ENCODE peak calls at places on chromosomes 1 and 21, in ten cellular contexts. A is OCI-LY7; U is BJ; Z is stomach; R is CD8-positive, alpha-beta memory T cell; F is left lung; B is GM06990; T is cardiac muscle cell; E is psoas muscle; S is right lobe of liver. Q is an unnamed sample. For H3K36me3, the result is how much of the 10 kb centered on the place peaks cover.

GRCh38 chr1:183165456-183165855 is 20.6 kb upstream of the LAMC2 start:
- DNase-seq in A (no peak), Z (no peak), B (no peak), F (no peak), E (no peak), S (no peak), U (no peak), R (no peak), T (no peak), Q (no peak)

GRCh38 chr1:186715887-186716809 is 35.9 kb upstream of the PTGS2 start:
- DNase-seq in A (no peak), R (no peak), T (no peak), B (no peak), F (no peak), Z (no peak), E (no peak), U (peak), S (no peak), Q (no peak)

GRCh38 chr21:34092241-34092921 is 19.0 kb downstream of the MRPS6 start:
- DNase-seq in R (no peak), Z (no peak), E (no peak), A (no peak), U (no peak), F (no peak), S (no peak), T (no peak), B (no peak), Q (no peak)

GRCh38 chr1:199774433-199775089 is 252.9 kb upstream of the NR5A2 start:
- DNase-seq in T (no peak), F (no peak), S (no peak), B (no peak), U (no peak), E (no peak), R (no peak), Z (no peak), A (no peak), Q (no peak)

GRCh38 chr1:213284626-213285025 is 233.6 kb downstream of the RPS6KC1 start:
- DNase-seq in T (peak), B (no peak), F (no peak), A (no peak), S (no peak), R (no peak), E (no peak), U (peak), Z (no peak), Q (no peak)

GRCh38 chr1:43853161-43853921 is 80.3 kb upstream of the ARTN start:
- DNase-seq in F (peak), B (peak), T (peak), E (peak), A (peak), U (no peak), Z (peak), S (no peak), R (peak), Q (no peak)

GRCh38 chr1:1925437-1926345 is 6.6 kb upstream of the TMEM52 start:
- DNase-seq in R (no peak), S (no peak), A (no peak), F (no peak), Z (no peak), B (no peak), U (no peak), E (peak), T (no peak), Q (no peak)

GRCh38 chr1:58035523-58035922 is 511.0 kb downstream of the OMA1 start:
- DNase-seq in B (no peak), E (no peak), F (no peak), R (no peak), A (no peak), Z (no peak), S (no peak), U (no peak), T (peak), Q (no peak)

GRCh38 chr21:34020005-34020847 is 53.2 kb upstream of the MRPS6 start:
- DNase-seq in F (no peak), B (peak), E (no peak), U (no peak), S (no peak), R (no peak), Z (no peak), A (peak), T (no peak), Q (no peak)

GRCh38 chr1:210437111-210437510 is 108.4 kb downstream of the HHAT start:
- DNase-seq in E (no peak), F (no peak), T (no peak), R (no peak), B (no peak), A (no peak), Z (no peak), U (no peak), S (no peak), Q (no peak)

GRCh38 chr21:16320110-16320509 is 590.3 kb downstream of the USP25 start:
- DNase-seq in A (no peak), U (no peak), S (no peak), Z (no peak), R (no peak), F (no peak), E (no peak), B (no peak), T (no peak), Q (no peak)
- H3K36me3 ChIP-seq in A (under half), U (under half), S (under half), Z (under half), R (under half), F (under half), E (under half), B (under half), T (under half), Q (under half)

GRCh38 chr1:166627583-166627982 is 211.7 kb upstream of the POGK start:
- DNase-seq in E (no peak), Z (no peak), T (no peak), U (no peak), S (no peak), R (no peak), A (no peak), F (no peak), B (no peak), Q (no peak)

GRCh38 chr1:166626711-166627110 is 212.6 kb upstream of the POGK start:
- DNase-seq in B (no peak), S (no peak), Z (no peak), A (no peak), E (no peak), U (no peak), R (no peak), T (no peak), F (no peak), Q (no peak)

GRCh38 chr1:166628259-166628658 is 211.0 kb upstream of the POGK start:
- DNase-seq in R (no peak), T (no peak), Z (no peak), S (no peak), F (no peak), U (no peak), A (no peak), B (no peak), E (no peak), Q (no peak)
- H3K36me3 ChIP-seq in R (under half), T (under half), Z (under half), S (under half), F (under half), U (under half), A (under half), B (under half), E (under half), Q (under half)

DNA sequence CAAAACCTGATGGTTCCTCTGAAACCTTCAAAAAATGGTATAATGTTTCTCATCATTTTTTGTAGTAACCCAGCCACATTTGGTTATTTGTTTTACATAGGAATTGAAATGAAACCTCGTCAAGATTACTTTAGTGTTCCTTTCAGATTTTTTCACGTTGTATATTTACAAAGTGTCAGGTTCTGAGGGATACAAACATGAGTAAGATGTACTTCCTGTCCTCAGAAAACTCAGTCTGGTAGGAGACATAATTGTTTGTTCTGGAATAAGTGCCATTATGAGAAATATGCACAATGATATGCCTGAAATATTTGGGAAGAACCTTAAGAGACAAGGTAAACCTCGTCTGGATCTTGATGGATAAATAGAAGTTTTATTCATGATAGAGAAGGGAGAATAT is 145.5 kb downstream of the USP25 start:
- DNase-seq in S (no peak), R (no peak), F (no peak), Z (no peak), B (no peak), A (no peak), T (no peak), E (no peak), U (no peak), Q (no peak)
- H3K36me3 ChIP-seq in S (under half), R (under half), F (under half), Z (under half), B (under half), A (under half), T (half or more), E (under half), U (under half), Q (under half)

GRCh38 chr1:46002751-46003150 is 129.7 kb downstream of the PIK3R3 start:
- DNase-seq in A (no peak), U (no peak), E (no peak), B (no peak), T (no peak), Z (no peak), S (no peak), R (no peak), F (no peak), Q (no peak)
- H3K36me3 ChIP-seq in A (half or more), U (under half), E (under half), B (under half), T (under half), Z (under half), S (under half), R (under half), F (under half), Q (under half)

GRCh38 chr1:17645512-17645911 is 106.0 kb downstream of the ARHGEF10L start:
- DNase-seq in F (no peak), B (no peak), T (no peak), U (no peak), Z (no peak), A (no peak), S (no peak), R (no peak), E (no peak), Q (no peak)
- H3K36me3 ChIP-seq in F (under half), B (under half), T (under half), U (under half), Z (under half), A (under half), S (half or more), R (under half), E (under half), Q (under half)